ENCODE peak calls at places on chromosomes 3 and 15, in five cellular contexts. T is thoracic aorta, D is ovary, P is cardiac muscle cell, S is AG09309. W is an unnamed sample.

GRCh38 chr15:45468294-45468693 is 54.3 kb downstream of the SLC30A4 start:
- DNase-seq in T (no peak), D (no peak), P (no peak), S (no peak), W (no peak)

GRCh38 chr3:24197809-24198208 is 252.7 kb downstream of the NR1D2 start:
- DNase-seq in T (no peak), D (no peak), P (no peak), S (no peak), W (no peak)

GRCh38 chr3:75294124-75294523 is 370.0 kb upstream of the FRG2C start:
- DNase-seq in T (no peak), D (peak; percentile 52), P (peak; percentile 57), S (no peak), W (peak; percentile 3)

GRCh38 chr3:112093180-112093522 is 7.0 kb downstream of the C3orf52 start:
- DNase-seq in T (no peak), D (no peak), P (no peak), S (no peak), W (no peak)

GRCh38 chr3:119636194-119636593 is 24.2 kb downstream of the POPDC2 start:
- DNase-seq in T (no peak), D (no peak), P (no peak), S (no peak), W (no peak)

GRCh38 chr3:99965681-99966408 is 148.2 kb downstream of the CMSS1 start:
- DNase-seq in T (no peak), D (no peak), P (no peak), S (no peak), W (no peak)

GRCh38 chr15:80093854-80094418 is 34.5 kb downstream of the ZFAND6 start:
- DNase-seq in T (no peak), D (peak; percentile 57), P (peak; percentile 30), S (no peak), W (no peak)

GRCh38 chr3:111570404-111571030 is 24.6 kb downstream of the ZBED2 start:
- DNase-seq in T (no peak), D (no peak), P (no peak), S (no peak), W (no peak)

GRCh38 chr3:197880361-197881339 is 69.3 kb upstream of the RPL35A start:
- DNase-seq in T (no peak), D (no peak), P (no peak), S (no peak), W (no peak)

GRCh38 chr3:30970183-30970582 is 75.7 kb upstream of the GADL1 start:
- DNase-seq in T (no peak), D (no peak), P (no peak), S (no peak), W (no peak)

GRCh38 chr15:67783303-67783702 is 42.0 kb upstream of the SKOR1 start:
- DNase-seq in T (no peak), D (no peak), P (no peak), S (no peak), W (no peak)

GRCh38 chr3:57158813-57159678 is 6.1 kb downstream of the IL17RD start:
- DNase-seq in T (no peak), D (no peak), P (no peak), S (no peak), W (no peak)

GRCh38 chr15:63436872-63437375 is 55.3 kb upstream of the CA12 start:
- DNase-seq in T (peak; percentile 17), D (peak; percentile 84), P (peak; percentile 74), S (peak; percentile 55), W (peak; percentile 58)

GRCh38 chr3:13077431-13078157 is 4.4 kb upstream of the IQSEC1 start:
- DNase-seq in T (no peak), D (no peak), P (no peak), S (peak; percentile 13), W (peak; percentile 5)

DNA sequence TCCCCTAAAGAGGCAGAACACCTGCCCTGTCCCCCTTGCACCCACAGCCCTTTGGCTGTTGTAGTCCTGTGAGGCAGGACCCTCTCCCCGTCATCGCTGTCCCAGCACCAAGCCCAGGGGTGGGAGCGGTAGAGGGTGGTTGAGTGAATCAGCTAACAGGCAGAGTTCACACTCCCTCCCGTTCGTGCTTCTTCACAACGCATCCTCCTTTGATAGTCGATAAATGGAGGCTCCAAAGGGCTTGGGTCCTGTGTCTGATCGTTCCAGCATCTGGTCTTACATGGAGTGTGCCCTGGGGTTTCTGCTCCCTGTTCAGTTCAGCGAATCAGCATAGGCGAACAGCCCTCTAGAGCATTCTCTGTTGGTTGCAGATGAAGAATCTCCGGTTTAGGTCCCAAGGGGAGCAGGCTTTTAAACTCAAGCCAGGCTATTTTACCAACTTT is 820 bp upstream of the HMCES start:
- DNase-seq in T (no peak), D (peak; percentile 40), P (peak; percentile 5), S (no peak), W (no peak)
- H3K4me3 ChIP-seq in T (peak overlapping the region; percentile 96), D (no peak overlapping the region), P (no peak overlapping the region), S (no peak overlapping the region), W (no peak overlapping the region)

DNA sequence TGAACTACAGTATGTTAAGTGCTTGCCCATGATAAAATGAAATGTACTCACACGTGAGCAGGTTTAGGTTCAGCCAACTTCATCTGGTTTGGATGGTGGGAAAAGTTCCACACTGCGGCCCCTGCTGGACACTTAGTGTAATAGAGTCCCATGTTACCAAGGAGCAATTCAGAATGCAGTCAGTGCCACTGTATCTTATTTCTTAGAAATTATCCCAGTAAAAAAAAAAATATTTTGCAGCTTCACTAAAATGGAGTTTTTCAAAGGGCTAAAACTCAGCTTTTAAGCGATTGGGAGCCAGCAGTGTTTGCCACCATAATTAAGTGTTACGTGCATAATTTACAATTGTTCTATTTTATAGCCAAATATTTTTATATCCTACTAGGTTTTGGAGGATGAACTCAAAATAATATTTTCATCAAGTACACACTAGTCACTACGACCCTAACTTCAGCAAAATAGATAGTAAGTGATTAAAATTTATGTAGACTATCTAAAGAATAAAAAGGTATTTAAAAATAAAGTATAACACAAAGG is 371.7 kb upstream of the GBE1 start:
- DNase-seq in T (no peak), D (peak; percentile 71), P (peak; percentile 80), S (peak; percentile 31), W (peak; percentile 44)
- TF ChIP-seq CTCF in T (peak; percentile 86), D (peak; percentile 34), P (peak; percentile 88), S (peak; percentile 82), W (peak; percentile 91)

GRCh38 chr3:190325923-190326322 is 3.7 kb upstream of the CLDN1 start:
- DNase-seq in T (no peak), D (no peak), P (no peak), S (no peak), W (no peak)

GRCh38 chr3:190326930-190327329 is 4.7 kb upstream of the CLDN1 start:
- DNase-seq in T (no peak), D (no peak), P (no peak), S (peak; percentile 42), W (peak; percentile 55)

GRCh38 chr3:190326361-190326760 is 4.1 kb upstream of the CLDN1 start:
- DNase-seq in T (no peak), D (no peak), P (no peak), S (no peak), W (no peak)

GRCh38 chr3:190333961-190334360 is 11.7 kb upstream of the CLDN1 start:
- DNase-seq in T (no peak), D (no peak), P (no peak), S (no peak), W (no peak)

GRCh38 chr3:190330936-190331734 is 8.9 kb upstream of the CLDN1 start:
- DNase-seq in T (no peak), D (no peak), P (no peak), S (no peak), W (no peak)
- H3K4me3 ChIP-seq in T (no peak overlapping the region), D (no peak overlapping the region), P (no peak overlapping the region), S (no peak overlapping the region), W (no peak overlapping the region)

GRCh38 chr15:40942865-40943264 is 10.4 kb upstream of the CHAC1 start:
- DNase-seq in T (no peak), D (no peak), P (no peak), S (no peak), W (no peak)
- TF ChIP-seq CTCF in T (no peak), D (no peak), P (no peak), S (no peak), W (no peak)

DNA sequence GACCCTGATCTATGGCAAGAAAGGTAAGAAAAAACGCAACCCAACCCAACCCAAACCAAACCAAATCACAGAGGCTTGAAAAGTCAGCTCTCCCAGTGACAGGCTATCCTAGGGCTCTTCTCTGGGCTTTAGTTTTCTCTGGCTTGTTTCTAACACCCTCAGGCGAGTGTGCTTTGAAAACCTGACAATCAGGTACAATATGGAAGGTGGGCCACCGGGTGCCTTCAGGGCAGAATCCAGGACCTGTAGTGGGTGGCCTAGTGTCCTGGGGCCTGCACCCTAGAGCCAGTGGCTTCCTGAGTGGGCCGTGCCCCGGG is 46.8 kb downstream of the BHLHE40 start:
- DNase-seq in T (no peak), D (no peak), P (no peak), S (no peak), W (no peak)
- H3K4me3 ChIP-seq in T (peak overlapping the region; percentile 76), D (peak overlapping the region; percentile 47), P (no peak overlapping the region), S (peak overlapping the region; percentile 22), W (no peak overlapping the region)

GRCh38 chr3:43968465-43968864 is 273.2 kb upstream of the TOPAZ1 start:
- DNase-seq in T (no peak), D (no peak), P (no peak), S (no peak), W (no peak)

GRCh38 chr3:43970351-43970750 is 271.3 kb upstream of the TOPAZ1 start:
- DNase-seq in T (no peak), D (no peak), P (no peak), S (no peak), W (no peak)

GRCh38 chr3:43969944-43970343 is 271.7 kb upstream of the TOPAZ1 start:
- DNase-seq in T (no peak), D (no peak), P (no peak), S (no peak), W (no peak)

GRCh38 chr3:43970920-43971319 is 270.8 kb upstream of the TOPAZ1 start:
- DNase-seq in T (no peak), D (no peak), P (peak; percentile 14), S (no peak), W (no peak)

DNA sequence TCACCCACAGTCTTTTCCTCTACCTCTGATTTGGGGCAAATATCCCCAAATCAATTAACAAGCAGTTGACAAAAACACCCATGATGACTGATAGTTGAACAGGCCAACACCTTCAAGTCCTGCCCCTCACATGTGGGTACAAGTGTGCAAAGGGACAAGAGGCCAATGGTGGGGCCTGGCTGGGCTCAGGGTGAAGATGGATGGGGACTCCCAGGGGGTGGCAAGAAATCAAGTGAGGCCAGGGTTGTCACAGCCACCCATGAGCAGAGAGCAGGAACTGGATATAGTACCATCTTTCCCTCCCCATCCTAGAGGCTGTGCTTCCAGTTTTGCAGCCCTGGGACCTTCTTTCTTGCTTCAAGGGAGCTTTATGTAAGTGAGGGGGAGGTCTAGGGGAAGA is 270.2 kb upstream of the TOPAZ1 start:
- DNase-seq in T (no peak), D (no peak), P (no peak), S (no peak), W (no peak)
- TF ChIP-seq CTCF in T (no peak), D (no peak), P (no peak), S (no peak), W (no peak)